ENCODE peak calls at places on chromosomes 12 and 14, in ten cellular contexts. One of them, this sample, is unnamed.

GRCh38 chr14:91138511-91139359 is 24.9 kb downstream of the DGLUCY start:
- DNase-seq in transverse colon: peak; percentile 31
- DNase-seq in sigmoid colon: no peak
- DNase-seq in ovary: no peak
- DNase-seq in A549: peak; percentile 62
- DNase-seq in stomach: no peak
- DNase-seq in tibial nerve: no peak
- DNase-seq in HepG2: peak; percentile 40
- DNase-seq in suprapubic skin: no peak
- DNase-seq in K562: peak; percentile 73
- DNase-seq in this sample: no peak

GRCh38 chr14:20278414-20278813 is 27.3 kb downstream of the TTC5 start:
- DNase-seq in transverse colon: no peak
- DNase-seq in sigmoid colon: no peak
- DNase-seq in ovary: no peak
- DNase-seq in A549: no peak
- DNase-seq in stomach: no peak
- DNase-seq in tibial nerve: peak; percentile 16
- DNase-seq in HepG2: no peak
- DNase-seq in suprapubic skin: no peak
- DNase-seq in K562: peak; percentile 63
- DNase-seq in this sample: no peak

GRCh38 chr12:7647071-7647470 is 18.6 kb downstream of the APOBEC1 start:
- DNase-seq in transverse colon: no peak
- DNase-seq in sigmoid colon: no peak
- DNase-seq in ovary: no peak
- DNase-seq in A549: no peak
- DNase-seq in stomach: no peak
- DNase-seq in tibial nerve: no peak
- DNase-seq in HepG2: no peak
- DNase-seq in suprapubic skin: no peak
- DNase-seq in K562: no peak
- DNase-seq in this sample: no peak

GRCh38 chr12:107309020-107309419 is 215.7 kb upstream of the CRY1 start:
- DNase-seq in transverse colon: no peak
- DNase-seq in sigmoid colon: no peak
- DNase-seq in ovary: no peak
- DNase-seq in A549: no peak
- DNase-seq in stomach: no peak
- DNase-seq in tibial nerve: no peak
- DNase-seq in HepG2: no peak
- DNase-seq in suprapubic skin: no peak
- DNase-seq in K562: no peak
- DNase-seq in this sample: no peak

GRCh38 chr12:70069221-70069811 is 173.9 kb upstream of the CNOT2 start:
- DNase-seq in transverse colon: no peak
- DNase-seq in sigmoid colon: no peak
- DNase-seq in ovary: no peak
- DNase-seq in A549: no peak
- DNase-seq in stomach: no peak
- DNase-seq in tibial nerve: no peak
- DNase-seq in HepG2: no peak
- DNase-seq in suprapubic skin: no peak
- DNase-seq in K562: no peak
- DNase-seq in this sample: no peak

GRCh38 chr12:127145929-127146789 is 1120.8 kb upstream of the TMEM132C start:
- DNase-seq in transverse colon: peak; percentile 67
- DNase-seq in sigmoid colon: peak; percentile 83
- DNase-seq in ovary: peak; percentile 87
- DNase-seq in A549: peak; percentile 86
- DNase-seq in stomach: peak; percentile 69
- DNase-seq in tibial nerve: peak; percentile 26
- DNase-seq in HepG2: no peak
- DNase-seq in suprapubic skin: peak; percentile 82
- DNase-seq in K562: peak; percentile 93
- DNase-seq in this sample: peak; percentile 55

GRCh38 chr14:68309631-68310030 is 483.2 kb downstream of the ZFP36L1 start:
- DNase-seq in transverse colon: no peak
- DNase-seq in sigmoid colon: no peak
- DNase-seq in ovary: no peak
- DNase-seq in A549: no peak
- DNase-seq in stomach: no peak
- DNase-seq in tibial nerve: no peak
- DNase-seq in HepG2: no peak
- DNase-seq in suprapubic skin: no peak
- DNase-seq in K562: no peak
- DNase-seq in this sample: no peak

GRCh38 chr14:97917169-97917568 is 1120.0 kb downstream of the VRK1 start:
- DNase-seq in transverse colon: no peak
- DNase-seq in sigmoid colon: no peak
- DNase-seq in ovary: no peak
- DNase-seq in A549: no peak
- DNase-seq in stomach: no peak
- DNase-seq in tibial nerve: no peak
- DNase-seq in HepG2: no peak
- DNase-seq in suprapubic skin: peak; percentile 64
- DNase-seq in K562: no peak
- DNase-seq in this sample: no peak

GRCh38 chr14:39005044-39005736 is 97.8 kb downstream of the SEC23A start:
- DNase-seq in transverse colon: peak; percentile 13
- DNase-seq in sigmoid colon: peak; percentile 76
- DNase-seq in ovary: no peak
- DNase-seq in A549: no peak
- DNase-seq in stomach: peak; percentile 27
- DNase-seq in tibial nerve: no peak
- DNase-seq in HepG2: no peak
- DNase-seq in suprapubic skin: no peak
- DNase-seq in K562: peak; percentile 4
- DNase-seq in this sample: no peak

GRCh38 chr14:34931206-34931605 is 51.6 kb upstream of the SRP54 start:
- DNase-seq in transverse colon: peak; percentile 20
- DNase-seq in sigmoid colon: no peak
- DNase-seq in ovary: no peak
- DNase-seq in A549: peak; percentile 22
- DNase-seq in stomach: no peak
- DNase-seq in tibial nerve: no peak
- DNase-seq in HepG2: no peak
- DNase-seq in suprapubic skin: no peak
- DNase-seq in K562: no peak
- DNase-seq in this sample: no peak

GRCh38 chr12:54988402-54989054 is 4.0 kb upstream of the TESPA1 start:
- DNase-seq in transverse colon: peak; percentile 59
- DNase-seq in sigmoid colon: peak; percentile 88
- DNase-seq in ovary: peak; percentile 80
- DNase-seq in A549: no peak
- DNase-seq in stomach: peak; percentile 71
- DNase-seq in tibial nerve: peak; percentile 62
- DNase-seq in HepG2: no peak
- DNase-seq in suprapubic skin: peak; percentile 65
- DNase-seq in K562: peak; percentile 87
- DNase-seq in this sample: peak; percentile 45

GRCh38 chr12:75809745-75810144 is 221.8 kb downstream of the PHLDA1 start:
- DNase-seq in transverse colon: no peak
- DNase-seq in sigmoid colon: no peak
- DNase-seq in ovary: no peak
- DNase-seq in A549: no peak
- DNase-seq in stomach: no peak
- DNase-seq in tibial nerve: no peak
- DNase-seq in HepG2: no peak
- DNase-seq in suprapubic skin: no peak
- DNase-seq in K562: no peak
- DNase-seq in this sample: no peak

DNA sequence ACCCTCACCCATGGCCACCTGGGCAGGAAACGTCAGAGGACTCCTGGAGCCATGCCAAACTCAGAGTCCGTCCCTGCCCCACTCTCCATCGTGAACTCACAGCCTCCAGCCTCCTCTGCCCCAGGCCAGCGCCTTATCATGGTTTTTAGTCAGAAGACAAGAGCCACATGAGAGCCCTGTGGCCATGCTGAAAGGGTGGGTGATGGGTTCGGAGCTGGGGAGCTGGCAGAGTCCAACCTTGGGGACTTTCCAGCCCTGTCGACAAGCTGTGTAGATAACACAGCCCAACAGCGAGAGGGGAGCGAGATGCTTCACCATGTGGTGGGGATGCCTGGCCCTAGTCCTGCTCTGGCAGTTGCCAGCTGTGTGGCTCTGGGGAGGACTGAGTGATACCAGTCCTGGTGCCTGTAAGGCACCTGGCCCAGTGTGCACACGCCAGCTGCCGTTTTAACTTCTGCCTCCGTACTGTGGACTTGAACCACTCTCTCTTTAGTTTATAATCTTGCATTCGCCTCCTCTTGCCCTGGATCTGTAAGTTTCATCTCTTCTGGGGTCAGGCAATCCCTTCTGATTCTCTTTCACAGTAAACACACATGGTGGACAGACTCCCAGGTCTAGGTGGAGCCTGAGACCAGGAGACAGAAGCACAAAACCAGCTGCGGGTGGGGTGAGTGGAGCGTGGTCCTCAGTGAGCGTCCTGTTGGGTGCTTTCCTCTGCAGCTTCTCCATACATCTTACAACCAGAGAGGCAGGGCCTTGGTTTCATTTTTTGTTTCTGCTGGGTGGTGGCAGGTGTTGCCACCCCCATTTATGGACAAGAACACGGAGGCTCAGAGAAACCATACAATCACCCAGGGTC is 55.3 kb downstream of the RIN3 start:
- DNase-seq in transverse colon: no peak
- DNase-seq in sigmoid colon: peak; percentile 74
- DNase-seq in ovary: no peak
- DNase-seq in A549: no peak
- DNase-seq in stomach: no peak
- DNase-seq in tibial nerve: no peak
- DNase-seq in HepG2: no peak
- DNase-seq in suprapubic skin: no peak
- DNase-seq in K562: no peak
- DNase-seq in this sample: no peak
- TF ChIP-seq POLR2A in transverse colon: no peak
- TF ChIP-seq POLR2A in sigmoid colon: no peak
- TF ChIP-seq POLR2A in ovary: no peak
- TF ChIP-seq POLR2A in A549: no peak
- TF ChIP-seq POLR2A in stomach: no peak
- TF ChIP-seq POLR2A in tibial nerve: no peak
- TF ChIP-seq POLR2A in HepG2: no peak
- TF ChIP-seq POLR2A in suprapubic skin: no peak
- TF ChIP-seq POLR2A in K562: no peak
- TF ChIP-seq POLR2A in this sample: no peak

GRCh38 chr12:39619660-39620433 is at the start of gene ABCD2:
- DNase-seq in transverse colon: peak; percentile 55
- DNase-seq in sigmoid colon: peak; percentile 87
- DNase-seq in ovary: peak; percentile 55
- DNase-seq in A549: peak; percentile 65
- DNase-seq in stomach: peak; percentile 31
- DNase-seq in tibial nerve: peak; percentile 28
- DNase-seq in HepG2: peak; percentile 32
- DNase-seq in suprapubic skin: peak; percentile 77
- DNase-seq in K562: peak; percentile 63
- DNase-seq in this sample: no peak
- TF ChIP-seq EP300 in transverse colon: no peak
- TF ChIP-seq EP300 in sigmoid colon: no peak
- TF ChIP-seq EP300 in ovary: no peak
- TF ChIP-seq EP300 in A549: no peak
- TF ChIP-seq EP300 in stomach: no peak
- TF ChIP-seq EP300 in tibial nerve: no peak
- TF ChIP-seq EP300 in HepG2: no peak
- TF ChIP-seq EP300 in suprapubic skin: no peak
- TF ChIP-seq EP300 in K562: no peak
- TF ChIP-seq EP300 in this sample: no peak

GRCh38 chr14:60093606-60094005 is 1.9 kb downstream of the PCNX4 start:
- DNase-seq in transverse colon: no peak
- DNase-seq in sigmoid colon: no peak
- DNase-seq in ovary: no peak
- DNase-seq in A549: no peak
- DNase-seq in stomach: no peak
- DNase-seq in tibial nerve: no peak
- DNase-seq in HepG2: no peak
- DNase-seq in suprapubic skin: no peak
- DNase-seq in K562: no peak
- DNase-seq in this sample: no peak
- H3K27ac ChIP-seq in transverse colon: peak overlapping the region; percentile 96
- H3K27ac ChIP-seq in sigmoid colon: peak overlapping the region; percentile 97
- H3K27ac ChIP-seq in ovary: no peak overlapping the region
- H3K27ac ChIP-seq in A549: peak overlapping the region; percentile 97
- H3K27ac ChIP-seq in stomach: peak overlapping the region; percentile 99
- H3K27ac ChIP-seq in tibial nerve: peak overlapping the region; percentile 97
- H3K27ac ChIP-seq in HepG2: peak overlapping the region; percentile 98
- H3K27ac ChIP-seq in suprapubic skin: peak overlapping the region; percentile 98
- H3K27ac ChIP-seq in K562: peak overlapping the region; percentile 99
- H3K27ac ChIP-seq in this sample: peak overlapping the region; percentile 96

GRCh38 chr14:95303107-95303506 is 16.6 kb downstream of the CLMN start:
- DNase-seq in transverse colon: no peak
- DNase-seq in sigmoid colon: no peak
- DNase-seq in ovary: no peak
- DNase-seq in A549: no peak
- DNase-seq in stomach: no peak
- DNase-seq in tibial nerve: no peak
- DNase-seq in HepG2: no peak
- DNase-seq in suprapubic skin: no peak
- DNase-seq in K562: no peak
- DNase-seq in this sample: no peak

GRCh38 chr14:95305940-95306339 is 13.8 kb downstream of the CLMN start:
- DNase-seq in transverse colon: no peak
- DNase-seq in sigmoid colon: no peak
- DNase-seq in ovary: no peak
- DNase-seq in A549: no peak
- DNase-seq in stomach: no peak
- DNase-seq in tibial nerve: no peak
- DNase-seq in HepG2: no peak
- DNase-seq in suprapubic skin: no peak
- DNase-seq in K562: no peak
- DNase-seq in this sample: no peak

GRCh38 chr14:95304342-95304741 is 15.4 kb downstream of the CLMN start:
- DNase-seq in transverse colon: no peak
- DNase-seq in sigmoid colon: no peak
- DNase-seq in ovary: no peak
- DNase-seq in A549: no peak
- DNase-seq in stomach: no peak
- DNase-seq in tibial nerve: no peak
- DNase-seq in HepG2: no peak
- DNase-seq in suprapubic skin: no peak
- DNase-seq in K562: no peak
- DNase-seq in this sample: no peak

GRCh38 chr14:95303552-95303951 is 16.2 kb downstream of the CLMN start:
- DNase-seq in transverse colon: no peak
- DNase-seq in sigmoid colon: no peak
- DNase-seq in ovary: no peak
- DNase-seq in A549: no peak
- DNase-seq in stomach: no peak
- DNase-seq in tibial nerve: no peak
- DNase-seq in HepG2: no peak
- DNase-seq in suprapubic skin: no peak
- DNase-seq in K562: no peak
- DNase-seq in this sample: no peak

DNA sequence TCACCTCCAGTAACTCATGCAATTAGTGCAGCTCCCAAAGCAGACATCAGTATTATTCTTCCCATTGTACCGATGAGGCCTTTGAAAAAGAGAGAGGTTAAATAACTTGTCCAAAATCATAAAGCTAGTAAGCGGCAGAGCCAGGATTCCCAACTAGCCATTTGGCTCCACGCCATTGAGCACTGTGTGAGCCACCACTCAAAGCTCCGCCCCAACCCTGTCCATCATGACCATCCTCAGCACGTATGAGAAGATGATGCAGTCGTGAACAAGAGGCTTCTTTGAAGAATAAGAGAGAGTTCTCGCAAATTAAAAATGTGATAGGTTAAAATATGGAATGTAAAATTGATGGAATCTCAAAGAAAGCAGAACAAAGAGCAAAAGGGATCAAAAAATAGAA is 14.6 kb downstream of the CLMN start:
- DNase-seq in transverse colon: no peak
- DNase-seq in sigmoid colon: no peak
- DNase-seq in ovary: no peak
- DNase-seq in A549: no peak
- DNase-seq in stomach: no peak
- DNase-seq in tibial nerve: no peak
- DNase-seq in HepG2: no peak
- DNase-seq in suprapubic skin: no peak
- DNase-seq in K562: no peak
- DNase-seq in this sample: no peak
- TF ChIP-seq POLR2A in transverse colon: no peak
- TF ChIP-seq POLR2A in sigmoid colon: no peak
- TF ChIP-seq POLR2A in ovary: no peak
- TF ChIP-seq POLR2A in A549: no peak
- TF ChIP-seq POLR2A in stomach: no peak
- TF ChIP-seq POLR2A in tibial nerve: no peak
- TF ChIP-seq POLR2A in HepG2: no peak
- TF ChIP-seq POLR2A in suprapubic skin: no peak
- TF ChIP-seq POLR2A in K562: no peak
- TF ChIP-seq POLR2A in this sample: no peak